ENCODE peak calls at places on chromosome 1, in five cellular contexts. O is CD8-positive, alpha-beta T cell; Q is endodermal cell; K is prostate gland; W is gastrocnemius medialis. H is an unnamed sample. For H3K4me1 and H3K36me3, the result is how much of the 10 kb centered on the place peaks cover.

GRCh38 chr1:63831409-63831808 is 57.6 kb downstream of the ROR1 start:
- DNase-seq in O (no peak), Q (no peak), K (no peak), W (no peak), H (no peak)

GRCh38 chr1:62024690-62025089 is 170.0 kb upstream of the L1TD1 start:
- DNase-seq in O (no peak), Q (no peak), K (no peak), W (peak), H (no peak)

GRCh38 chr1:155126494-155127104 is 1.1 kb upstream of the EFNA1 start:
- DNase-seq in O (no peak), Q (peak), K (peak), W (no peak), H (peak)

GRCh38 chr1:86394416-86394815 is 1.7 kb downstream of the ODF2L start:
- DNase-seq in O (no peak), Q (no peak), K (no peak), W (no peak), H (no peak)

GRCh38 chr1:226632922-226633351 is 84.4 kb downstream of the STUM start:
- DNase-seq in O (no peak), Q (peak), K (no peak), W (no peak), H (no peak)

GRCh38 chr1:230825061-230825803 is 43.1 kb downstream of the C1orf198 start:
- DNase-seq in O (no peak), Q (peak), K (no peak), W (peak), H (no peak)

GRCh38 chr1:214018605-214019268 is 31.0 kb downstream of the PROX1 start:
- DNase-seq in O (no peak), Q (no peak), K (no peak), W (no peak), H (no peak)

GRCh38 chr1:5404412-5405203 is 587.6 kb downstream of the NPHP4 start:
- DNase-seq in O (no peak), Q (peak), K (no peak), W (no peak), H (no peak)

GRCh38 chr1:3164671-3165070 is 95.7 kb downstream of the PRDM16 start:
- DNase-seq in O (no peak), Q (no peak), K (no peak), W (no peak), H (no peak)

GRCh38 chr1:37808369-37809319 is 636 bp upstream of the YRDC start:
- DNase-seq in O (no peak), Q (peak), K (peak), W (no peak), H (peak)

GRCh38 chr1:61076728-61077675 is 5.4 kb upstream of the NFIA start:
- DNase-seq in O (peak), Q (peak), K (peak), W (peak), H (peak)

GRCh38 chr1:28835237-28835650 is 23.3 kb downstream of the OPRD1 start:
- DNase-seq in O (no peak), Q (no peak), K (no peak), W (no peak), H (no peak)

GRCh38 chr1:201542166-201543045 is 3.5 kb downstream of the NAV1 start:
- DNase-seq in O (no peak), Q (no peak), K (no peak), W (peak), H (no peak)

GRCh38 chr1:24216254-24216653 is 29.2 kb upstream of the IFNLR1 start:
- DNase-seq in O (no peak), Q (peak), K (peak), W (no peak), H (no peak)

GRCh38 chr1:235990376-235990795 is 74.5 kb downstream of the NID1 start:
- DNase-seq in O (no peak), Q (no peak), K (no peak), W (no peak), H (no peak)

GRCh38 chr1:150268342-150268705 is 492 bp downstream of the APH1A start:
- DNase-seq in O (no peak), Q (no peak), K (peak), W (peak), H (no peak)

GRCh38 chr1:75614455-75615379 is 3.8 kb upstream of the SLC44A5 start:
- DNase-seq in O (no peak), Q (peak), K (no peak), W (no peak), H (peak)

GRCh38 chr1:19028110-19028509 is 71.6 kb upstream of the IFFO2 start:
- DNase-seq in O (no peak), Q (peak), K (no peak), W (no peak), H (no peak)

GRCh38 chr1:184982002-184982954 is 8.0 kb upstream of the NIBAN1 start:
- DNase-seq in O (peak), Q (peak), K (peak), W (peak), H (peak)

GRCh38 chr1:59375321-59376220 is 78.7 kb downstream of the FGGY start:
- DNase-seq in O (no peak), Q (no peak), K (no peak), W (no peak), H (no peak)

GRCh38 chr1:179663810-179664209 is 72.2 kb downstream of the TDRD5 start:
- DNase-seq in O (no peak), Q (no peak), K (no peak), W (no peak), H (no peak)

GRCh38 chr1:105467549-105467948 is 1588.9 kb upstream of the PRMT6 start:
- DNase-seq in O (no peak), Q (no peak), K (no peak), W (no peak), H (no peak)

GRCh38 chr1:75265792-75266191 is 131.6 kb downstream of the LHX8 start:
- DNase-seq in O (no peak), Q (no peak), K (no peak), W (no peak), H (no peak)

GRCh38 chr1:154206212-154206611 is at the start of gene CFAP141:
- DNase-seq in O (no peak), Q (no peak), K (no peak), W (no peak), H (no peak)

GRCh38 chr1:232372431-232373225 is 257.3 kb downstream of the SIPA1L2 start:
- DNase-seq in O (no peak), Q (no peak), K (no peak), W (no peak), H (no peak)

GRCh38 chr1:244998717-244999346 is 134.5 kb upstream of the HNRNPU start:
- DNase-seq in O (no peak), Q (no peak), K (no peak), W (no peak), H (no peak)

GRCh38 chr1:41485605-41486004 is 1.1 kb upstream of the EDN2 start:
- DNase-seq in O (no peak), Q (peak), K (no peak), W (no peak), H (no peak)

GRCh38 chr1:227947678-227948492 is at the start of gene WNT9A:
- DNase-seq in O (no peak), Q (peak), K (no peak), W (no peak), H (peak)

GRCh38 chr1:6599141-6599975 is 3.3 kb downstream of the KLHL21 start:
- DNase-seq in O (no peak), Q (no peak), K (no peak), W (peak), H (no peak)
- H3K4me1 ChIP-seq in O (under half), Q (under half), K (under half), W (half or more), H (half or more)

GRCh38 chr1:1430114-1430982 is 5.1 kb upstream of the VWA1 start:
- DNase-seq in O (no peak), Q (peak), K (peak), W (no peak), H (peak)
- TF ChIP-seq CTCF in O (no peak), Q (peak), K (no peak), W (peak), H (peak)

GRCh38 chr1:202745313-202745888 is 35.1 kb upstream of the SYT2 start:
- DNase-seq in O (no peak), Q (no peak), K (no peak), W (no peak), H (no peak)

GRCh38 chr1:202742496-202742895 is 32.2 kb upstream of the SYT2 start:
- DNase-seq in O (no peak), Q (no peak), K (no peak), W (no peak), H (no peak)
- H3K36me3 ChIP-seq in O (under half), Q (half or more), K (under half), W (under half), H (under half)

DNA sequence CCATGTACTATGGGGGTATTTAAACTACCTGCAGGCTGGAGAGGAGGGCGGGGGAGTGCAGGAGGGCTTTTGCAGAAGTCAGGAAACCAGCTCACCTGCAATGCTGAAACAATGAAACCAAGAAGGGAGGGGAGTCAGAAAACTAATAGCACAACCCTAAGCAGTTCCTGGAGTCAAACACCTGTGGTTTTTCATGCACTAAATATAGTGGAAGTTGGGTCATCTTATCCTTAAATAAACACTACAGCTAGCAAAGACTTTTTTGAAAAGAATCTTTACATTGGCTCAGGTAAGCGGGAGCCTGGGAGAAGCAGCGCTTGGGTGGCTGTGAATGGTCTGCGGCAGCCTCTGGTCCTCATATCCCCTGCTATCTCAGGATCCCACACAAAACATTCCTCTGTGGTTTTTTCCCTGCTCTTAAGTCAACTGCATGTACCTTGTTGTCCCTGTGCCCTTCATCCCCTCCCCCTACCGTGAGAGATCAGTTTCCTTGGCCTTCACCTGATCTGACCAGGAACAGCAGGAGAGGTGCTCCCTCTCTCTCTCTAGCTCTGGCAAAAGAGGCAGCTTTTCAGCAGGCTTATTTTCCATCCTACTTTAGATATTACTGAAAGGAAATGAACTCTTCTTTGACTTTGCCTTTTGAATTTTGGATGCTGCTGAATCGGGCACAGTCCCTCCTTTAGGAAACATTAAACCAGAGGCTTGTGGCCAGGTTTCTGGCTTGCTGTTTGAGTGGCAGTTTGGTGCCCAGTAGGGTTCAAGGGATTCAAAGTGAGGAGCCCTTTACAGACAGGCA is 26.6 kb downstream of the TENT5C start:
- DNase-seq in O (no peak), Q (no peak), K (no peak), W (peak), H (no peak)
- H3K4me1 ChIP-seq in O (under half), Q (under half), K (under half), W (under half), H (under half)

H was measured in heart right ventricle.